ENCODE peak calls at places on chromosomes 4 and X, in four cellular contexts. C, X, U and E are unnamed samples.
A peak's percentile ranks its signal among the peaks of the same experiment; 100 is the strongest.

GRCh38 chrX:115017455-115017854 is at the start of gene IL13RA2:
- DNase-seq in X (no peak), C (no peak), U (no peak), E (no peak)

GRCh38 chr4:41991916-41992767 is 1.8 kb downstream of the SLC30A9 start:
- DNase-seq in C (no peak), X (no peak), U (no peak), E (no peak)

GRCh38 chr4:68249434-68249833 is 3.9 kb upstream of the TMPRSS11B start:
- DNase-seq in C (no peak), X (no peak), U (no peak), E (no peak)

GRCh38 chr4:144685916-144686315 is 40.0 kb downstream of the HHIP start:
- DNase-seq in X (no peak), U (no peak), C (no peak), E (no peak)

GRCh38 chr4:68907788-68908700 is 43.6 kb downstream of the UGT2A3 start:
- DNase-seq in U (no peak), C (no peak), X (no peak), E (no peak)

GRCh38 chr4:15694431-15694830 is 8.4 kb upstream of the BST1 start:
- DNase-seq in X (no peak), U (no peak), C (no peak), E (no peak)

GRCh38 chr4:10336471-10336870 is 120.8 kb downstream of the ZNF518B start:
- DNase-seq in C (no peak), X (no peak), U (no peak), E (no peak)

GRCh38 chrX:19019996-19020395 is 36.1 kb upstream of the PHKA2 start:
- DNase-seq in C (no peak), X (no peak), U (no peak), E (no peak)

GRCh38 chrX:22320236-22320635 is 47.5 kb downstream of the CBLL2 start:
- DNase-seq in X (no peak), C (no peak), U (no peak), E (no peak)

GRCh38 chr4:178198691-178199090 is 756.5 kb upstream of the AGA start:
- DNase-seq in X (no peak), U (no peak), C (no peak), E (no peak)

GRCh38 chrX:46381630-46382029 is 163.6 kb downstream of the ZNF674 start:
- DNase-seq in C (no peak), X (no peak), U (no peak), E (no peak)

GRCh38 chr4:173025131-173025530 is 143.5 kb upstream of the GALNT7 start:
- DNase-seq in C (peak; percentile 8), X (no peak), U (peak; percentile 39), E (no peak)

GRCh38 chrX:13432376-13432775 is 112.5 kb upstream of the ATXN3L start:
- DNase-seq in X (no peak), C (no peak), U (peak; percentile 46), E (no peak)

GRCh38 chrX:112654871-112655270 is 24.9 kb downstream of the LHFPL1 start:
- DNase-seq in C (no peak), U (no peak), X (no peak), E (no peak)

GRCh38 chrX:139930923-139931645 is 1.8 kb downstream of the ATP11C start:
- DNase-seq in U (peak; percentile 7), C (no peak), X (peak; percentile 55), E (peak; percentile 46)

GRCh38 chrX:123731258-123731986 is 1.4 kb downstream of the THOC2 start:
- DNase-seq in U (no peak), C (no peak), X (peak; percentile 66), E (no peak)

GRCh38 chr4:108887034-108887433 is 124.2 kb upstream of the ETNPPL start:
- DNase-seq in C (no peak), X (no peak), U (no peak), E (no peak)

GRCh38 chr4:122922877-122923511 is 597 bp upstream of the NUDT6 start:
- DNase-seq in U (peak; percentile 73), C (peak; percentile 80), X (peak; percentile 90), E (peak; percentile 89)

GRCh38 chr4:79338148-79338547 is 12.3 kb upstream of the NAA11 start:
- DNase-seq in C (no peak), U (no peak), X (no peak), E (no peak)

GRCh38 chr4:73213917-73214663 is 44.5 kb downstream of the ANKRD17 start:
- DNase-seq in U (no peak), C (no peak), X (no peak), E (no peak)

GRCh38 chr4:1784789-1785591 is 8.1 kb upstream of the FGFR3 start:
- DNase-seq in X (no peak), C (no peak), U (no peak), E (no peak)

GRCh38 chrX:103248553-103248952 is 6.4 kb downstream of the TCEAL8 start:
- DNase-seq in C (no peak), U (no peak), X (no peak), E (no peak)

GRCh38 chr4:109294468-109295020 is 7.9 kb downstream of the COL25A1 start:
- DNase-seq in U (no peak), X (no peak), C (no peak), E (no peak)

GRCh38 chr4:184267206-184267608 is 49.5 kb upstream of the ENPP6 start:
- DNase-seq in X (no peak), C (no peak), U (no peak), E (no peak)

GRCh38 chr4:185713272-185713671 is 98.7 kb downstream of the SORBS2 start:
- DNase-seq in C (no peak), X (no peak), U (no peak), E (no peak)

GRCh38 chrX:46255066-46255465 is 290.2 kb downstream of the ZNF674 start:
- DNase-seq in X (no peak), C (no peak), U (no peak), E (no peak)

DNA sequence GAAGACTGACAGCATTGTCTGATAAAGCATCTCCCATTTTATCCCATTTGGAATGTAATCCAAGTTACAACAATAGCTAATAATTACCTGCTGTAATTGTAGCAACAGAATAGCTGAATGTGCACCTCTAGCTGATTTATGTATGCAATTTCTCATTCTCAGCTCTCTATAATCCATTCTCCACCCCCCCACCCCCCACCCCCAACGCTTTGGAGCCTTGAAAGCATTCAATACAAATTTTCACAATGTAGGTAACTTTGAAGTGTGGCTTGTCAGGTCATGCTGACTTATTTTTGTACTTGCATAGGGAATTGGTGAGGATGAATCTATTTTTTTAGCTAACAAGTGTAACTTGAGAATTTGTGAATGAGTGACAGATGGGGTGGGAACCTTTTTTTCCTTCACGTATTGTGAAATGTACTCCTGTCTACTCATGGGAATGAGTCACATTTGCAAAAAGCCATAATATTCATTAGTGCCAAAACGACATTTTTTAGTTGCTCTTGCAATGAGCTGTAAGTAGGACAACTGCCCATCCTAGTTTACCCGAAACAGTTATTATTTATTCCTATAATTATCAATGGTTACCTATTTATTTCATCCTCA is 159.3 kb downstream of the PALLD start:
- DNase-seq in U (no peak), X (no peak), C (no peak), E (no peak)
- H3K27ac ChIP-seq in U (no peak overlapping the region), X (no peak overlapping the region), C (no peak overlapping the region), E (peak overlapping the region; percentile 67)

DNA sequence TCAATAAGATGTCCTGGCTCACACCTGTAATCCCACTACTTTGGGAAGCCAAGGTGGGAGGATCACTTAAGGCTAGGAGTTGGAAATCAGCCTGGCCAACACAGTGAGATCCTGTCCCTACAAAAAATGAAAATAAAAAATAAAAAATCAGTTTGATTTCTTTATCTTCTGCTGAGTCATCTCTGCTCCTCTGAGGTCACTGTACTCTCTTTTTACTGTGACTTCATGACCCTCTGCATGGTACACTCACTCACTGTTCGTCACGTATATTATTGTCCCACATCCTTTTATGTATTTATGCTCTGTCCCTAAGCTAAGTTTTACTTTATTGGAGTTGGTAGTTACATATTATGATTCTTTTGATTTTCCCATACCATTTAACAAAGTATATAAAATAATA is 333.3 kb downstream of the PCDH7 start:
- DNase-seq in X (no peak), C (no peak), U (no peak), E (no peak)
- H3K27ac ChIP-seq in X (no peak overlapping the region), C (no peak overlapping the region), U (no peak overlapping the region), E (no peak overlapping the region)

DNA sequence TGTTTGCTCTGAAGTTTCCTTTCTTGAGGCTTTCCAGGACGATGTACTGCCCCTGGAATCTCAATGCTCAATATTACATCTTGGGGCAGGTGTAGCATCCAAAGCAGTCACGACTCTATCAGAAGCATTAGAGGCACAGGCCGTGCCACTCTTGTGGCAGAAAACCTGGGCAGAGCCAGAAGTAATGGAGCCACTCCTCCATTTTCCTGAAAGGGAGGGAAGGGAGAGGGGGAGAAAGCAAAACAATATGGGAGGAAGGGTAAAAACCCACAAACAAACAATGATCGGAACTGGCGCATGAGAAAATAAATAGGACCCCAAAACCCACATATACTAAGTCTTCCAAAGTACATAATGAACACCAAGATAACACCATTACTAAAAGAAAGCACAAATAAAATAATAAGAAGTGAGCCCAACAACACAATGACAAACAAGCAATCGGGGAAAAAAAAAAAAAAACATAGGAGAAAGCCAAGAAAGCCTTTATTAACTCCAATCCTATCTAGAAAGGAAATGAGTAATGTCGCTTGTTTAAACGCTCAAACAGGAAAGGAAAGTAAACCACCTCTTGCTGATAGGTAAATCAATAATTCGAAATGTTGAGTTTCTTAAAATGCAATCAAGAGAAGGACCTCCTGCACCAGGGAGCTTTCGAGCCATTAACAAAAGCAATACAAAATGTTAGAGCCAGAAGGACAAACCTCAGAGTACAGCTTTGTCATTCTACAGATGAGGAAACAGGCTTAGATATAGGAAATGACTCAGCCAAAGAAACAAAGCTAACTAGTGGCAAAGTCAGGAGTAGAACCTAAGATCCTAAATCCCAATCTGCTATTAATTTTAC is 117.4 kb downstream of the ATRX start:
- DNase-seq in X (no peak), C (no peak), U (no peak), E (no peak)
- H3K27ac ChIP-seq in X (no peak overlapping the region), C (no peak overlapping the region), U (no peak overlapping the region), E (no peak overlapping the region)

DNA sequence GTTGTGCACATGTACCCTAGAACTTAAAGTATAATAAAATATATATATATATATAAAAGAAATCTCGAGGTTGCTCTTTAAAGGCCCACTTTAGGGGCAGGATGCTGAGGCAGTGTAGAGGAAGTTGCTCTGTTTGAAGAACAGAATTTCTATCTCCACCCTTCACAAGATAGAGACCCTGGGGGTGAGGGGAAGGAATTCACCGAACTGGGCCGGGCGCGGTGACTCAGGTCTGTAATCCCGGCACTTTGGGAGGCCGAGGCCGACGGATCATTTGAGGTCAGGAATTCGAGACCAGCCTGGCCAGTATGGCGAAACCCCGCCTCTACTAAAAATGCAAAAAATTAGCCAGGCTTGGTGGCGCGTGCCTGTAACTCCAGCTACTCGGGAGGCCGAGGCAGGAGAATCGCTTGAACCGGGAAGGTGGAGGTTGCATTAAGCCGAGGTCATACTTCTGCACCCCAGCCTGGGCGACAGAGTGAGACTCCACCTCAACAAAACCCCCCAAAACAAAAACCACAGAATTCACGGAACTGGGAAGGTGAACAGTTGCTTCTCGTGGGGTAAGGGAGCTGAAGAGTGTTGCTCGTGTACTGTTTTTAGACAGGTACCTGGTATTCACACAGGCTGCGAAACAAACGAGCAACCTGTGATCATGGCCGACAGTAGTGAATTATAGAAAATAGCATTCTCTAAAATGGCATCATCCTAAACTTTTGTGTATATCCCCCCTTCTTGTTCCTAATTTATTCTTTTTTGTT is 6.2 kb downstream of the PLAC8 start:
- DNase-seq in X (no peak), U (no peak), C (no peak), E (no peak)
- H3K27ac ChIP-seq in X (no peak overlapping the region), U (no peak overlapping the region), C (no peak overlapping the region), E (no peak overlapping the region)

DNA sequence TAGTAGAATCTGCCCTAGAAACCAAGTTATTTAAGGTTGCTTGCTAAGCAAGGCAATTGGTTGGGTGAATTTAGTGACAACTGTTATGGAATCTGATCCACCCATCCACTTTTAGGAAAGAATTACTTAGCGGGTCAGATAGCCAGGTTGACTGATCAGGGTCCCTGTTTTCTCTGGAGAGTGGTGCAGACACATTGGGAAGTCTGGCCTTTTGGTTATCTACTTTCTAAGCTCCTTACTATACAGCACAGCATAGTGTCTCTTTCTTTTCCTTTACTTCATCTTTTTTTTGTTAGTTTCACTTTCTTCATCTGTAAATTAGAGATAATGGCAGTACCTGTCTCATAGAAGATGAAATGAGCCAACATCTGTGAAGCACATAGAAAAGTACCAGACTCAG is 7.4 kb downstream of the HERC3 start:
- DNase-seq in X (no peak), U (no peak), C (no peak), E (no peak)
- H3K27ac ChIP-seq in X (peak overlapping the region; percentile 26), U (no peak overlapping the region), C (no peak overlapping the region), E (peak overlapping the region; percentile 50)